ENCODE peak calls at places on chromosomes 12 and 14, in seven cellular contexts. A is breast epithelium; O is lower lobe of right lung; M is GM23248; X is thyroid gland; B is GM12878; V is CD4-positive, alpha-beta memory T cell. G is an unnamed sample. For H3K27me3 and H3K4me1, the result is how much of the 10 kb centered on the place peaks cover.

GRCh38 chr14:101072945-101073597 is 169.5 kb upstream of the RTL1 start:
- DNase-seq in A (peak), O (no peak), M (peak), X (no peak), B (no peak), V (no peak), G (peak)

GRCh38 chr12:132544173-132544468 is 54.2 kb downstream of the FBRSL1 start:
- DNase-seq in A (no peak), O (no peak), M (no peak), X (no peak), B (no peak), V (no peak), G (no peak)

GRCh38 chr12:76176935-76177334 is 92.5 kb upstream of the NAP1L1 start:
- DNase-seq in A (no peak), O (no peak), M (peak), X (no peak), B (no peak), V (no peak), G (no peak)

GRCh38 chr14:91420686-91421085 is 3.1 kb upstream of the CCDC88C start:
- DNase-seq in A (no peak), O (no peak), M (no peak), X (no peak), B (no peak), V (no peak), G (no peak)

GRCh38 chr12:23640754-23641153 is 308.7 kb downstream of the SOX5 start:
- DNase-seq in A (no peak), O (no peak), M (no peak), X (no peak), B (no peak), V (no peak), G (peak)

GRCh38 chr12:42958271-42958674 is 368.7 kb upstream of the PRICKLE1 start:
- DNase-seq in A (no peak), O (no peak), M (no peak), X (no peak), B (no peak), V (no peak), G (no peak)

GRCh38 chr12:6327159-6327558 is 14.7 kb downstream of the TNFRSF1A start:
- DNase-seq in A (no peak), O (no peak), M (no peak), X (no peak), B (no peak), V (no peak), G (no peak)

GRCh38 chr12:92226036-92226661 is 80.5 kb upstream of the BTG1 start:
- DNase-seq in A (no peak), O (no peak), M (peak), X (no peak), B (no peak), V (no peak), G (no peak)

GRCh38 chr12:25013061-25013460 is 64.2 kb upstream of the BCAT1 start:
- DNase-seq in A (no peak), O (no peak), M (no peak), X (no peak), B (no peak), V (no peak), G (no peak)

GRCh38 chr14:95695051-95695450 is 8.8 kb downstream of the TCL1B start:
- DNase-seq in A (no peak), O (no peak), M (no peak), X (no peak), B (no peak), V (no peak), G (no peak)

GRCh38 chr12:92295523-92295922 is 149.9 kb upstream of the BTG1 start:
- DNase-seq in A (no peak), O (no peak), M (peak), X (no peak), B (no peak), V (no peak), G (no peak)

DNA sequence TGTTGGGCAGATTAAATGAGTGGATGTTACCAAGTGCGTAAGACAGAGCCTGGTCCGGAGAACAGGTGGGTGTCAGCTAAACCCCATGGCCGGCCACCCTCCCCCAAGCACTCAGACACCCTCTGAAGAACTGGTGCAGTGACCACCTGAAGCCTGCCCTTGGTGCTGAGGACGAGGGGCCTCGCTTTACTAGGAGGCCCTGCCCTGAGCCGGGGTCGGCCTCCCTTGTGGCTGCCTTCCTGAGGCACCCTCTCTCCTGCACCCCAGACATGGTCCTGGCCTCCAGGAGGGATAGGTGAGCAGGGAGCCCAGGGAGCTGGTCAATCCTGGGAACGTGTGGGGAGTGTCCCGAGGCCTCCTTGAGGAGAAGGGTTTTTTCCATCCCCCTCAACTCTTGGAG is 4.9 kb upstream of the KIF26A start:
- DNase-seq in A (no peak), O (no peak), M (no peak), X (no peak), B (no peak), V (no peak), G (no peak)
- H3K27me3 ChIP-seq in A (half or more), O (half or more), M (under half), X (under half), B (under half), V (under half), G (under half)

GRCh38 chr12:125096894-125097293 is 31.7 kb downstream of the AACS start:
- DNase-seq in A (no peak), O (no peak), M (no peak), X (no peak), B (no peak), V (no peak), G (no peak)
- H3K4me1 ChIP-seq in A (under half), O (under half), M (under half), X (under half), B (under half), V (under half), G (under half)

GRCh38 chr12:52808573-52809160 is 5.2 kb downstream of the KRT4 start:
- DNase-seq in A (no peak), O (no peak), M (no peak), X (no peak), B (no peak), V (no peak), G (no peak)

GRCh38 chr12:52806169-52806811 is 7.6 kb downstream of the KRT4 start:
- DNase-seq in A (no peak), O (no peak), M (no peak), X (no peak), B (no peak), V (no peak), G (no peak)

GRCh38 chr12:52809166-52809565 is 4.8 kb downstream of the KRT4 start:
- DNase-seq in A (no peak), O (no peak), M (no peak), X (no peak), B (no peak), V (no peak), G (no peak)

GRCh38 chr12:52806821-52807543 is 6.9 kb downstream of the KRT4 start:
- DNase-seq in A (no peak), O (no peak), M (no peak), X (no peak), B (no peak), V (no peak), G (no peak)

GRCh38 chr12:52807544-52808470 is 6.1 kb downstream of the KRT4 start:
- DNase-seq in A (no peak), O (no peak), M (no peak), X (no peak), B (no peak), V (no peak), G (no peak)
- H3K27me3 ChIP-seq in A (under half), O (under half), M (under half), X (under half), B (under half), V (under half), G (under half)

GRCh38 chr14:74975059-74975810 is 19.8 kb upstream of the PGF start:
- DNase-seq in A (peak), O (no peak), M (no peak), X (peak), B (no peak), V (no peak), G (no peak)
- H3K4me1 ChIP-seq in A (under half), O (under half), M (under half), X (under half), B (under half), V (under half), G (under half)